ENCODE peak calls at places on chromosomes 13 and 19, in seven cellular contexts. J, Q, Z, S, Y, O and V are unnamed samples.

GRCh38 chr13:49635599-49636433 is 7.5 kb downstream of the ARL11 start:
- DNase-seq in J (peak; percentile 43), Q (no peak), Z (peak; percentile 85), S (peak; percentile 58), Y (peak; percentile 83), O (peak; percentile 47), V (peak; percentile 8)

GRCh38 chr13:108897955-108898354 is 268.5 kb downstream of the MYO16 start:
- DNase-seq in J (peak; percentile 15), Q (no peak), Z (no peak), S (no peak), Y (no peak), O (no peak), V (peak; percentile 20)

GRCh38 chr13:85333511-85333910 is 465.7 kb downstream of the SLITRK6 start:
- DNase-seq in J (no peak), Q (no peak), Z (no peak), S (no peak), Y (no peak), O (no peak), V (no peak)

GRCh38 chr19:35220315-35220921 is 8.1 kb downstream of the FAM187B start:
- DNase-seq in J (no peak), Q (no peak), Z (no peak), S (no peak), Y (peak; percentile 92), O (no peak), V (no peak)

GRCh38 chr13:48273346-48273745 is 30.2 kb upstream of the RB1 start:
- DNase-seq in J (no peak), Q (no peak), Z (no peak), S (no peak), Y (no peak), O (no peak), V (no peak)

GRCh38 chr19:10919352-10920287 is 8.8 kb downstream of the YIPF2 start:
- DNase-seq in J (no peak), Q (no peak), Z (peak; percentile 21), S (no peak), Y (no peak), O (no peak), V (no peak)

GRCh38 chr13:112984954-112985802 is 16.2 kb downstream of the MCF2L start:
- DNase-seq in J (no peak), Q (no peak), Z (no peak), S (no peak), Y (no peak), O (no peak), V (peak; percentile 51)

GRCh38 chr13:76696370-76696769 is 189.8 kb downstream of the KCTD12 start:
- DNase-seq in J (peak; percentile 51), Q (no peak), Z (no peak), S (no peak), Y (peak; percentile 16), O (peak; percentile 42), V (no peak)

GRCh38 chr13:75666646-75667351 is 30.7 kb downstream of the LMO7 start:
- DNase-seq in J (peak; percentile 79), Q (no peak), Z (no peak), S (no peak), Y (peak; percentile 75), O (peak; percentile 59), V (peak; percentile 90)

GRCh38 chr19:23867895-23868294 is 46.8 kb upstream of the ZNF726 start:
- DNase-seq in J (no peak), Q (no peak), Z (no peak), S (no peak), Y (no peak), O (no peak), V (no peak)

GRCh38 chr13:19862511-19863313 is 737 bp downstream of the ZMYM5 start:
- DNase-seq in J (peak; percentile 7), Q (peak; percentile 24), Z (peak; percentile 36), S (peak; percentile 63), Y (peak; percentile 43), O (peak; percentile 57), V (peak; percentile 47)

GRCh38 chr19:35562776-35563175 is 682 bp downstream of the ATP4A start:
- DNase-seq in J (no peak), Q (no peak), Z (no peak), S (no peak), Y (no peak), O (no peak), V (no peak)

GRCh38 chr19:330503-330902 is 14.1 kb downstream of the MIER2 start:
- DNase-seq in J (no peak), Q (no peak), Z (no peak), S (no peak), Y (no peak), O (no peak), V (no peak)

GRCh38 chr13:76048675-76049396 is 412.7 kb downstream of the LMO7 start:
- DNase-seq in J (no peak), Q (no peak), Z (no peak), S (no peak), Y (no peak), O (no peak), V (no peak)

GRCh38 chr13:80612804-80613203 is 271.9 kb upstream of the SPRY2 start:
- DNase-seq in J (no peak), Q (peak; percentile 24), Z (no peak), S (no peak), Y (no peak), O (no peak), V (no peak)

GRCh38 chr19:27777726-27778125 is 1435.2 kb downstream of the UQCRFS1 start:
- DNase-seq in J (no peak), Q (no peak), Z (peak; percentile 24), S (no peak), Y (peak; percentile 38), O (no peak), V (no peak)

DNA sequence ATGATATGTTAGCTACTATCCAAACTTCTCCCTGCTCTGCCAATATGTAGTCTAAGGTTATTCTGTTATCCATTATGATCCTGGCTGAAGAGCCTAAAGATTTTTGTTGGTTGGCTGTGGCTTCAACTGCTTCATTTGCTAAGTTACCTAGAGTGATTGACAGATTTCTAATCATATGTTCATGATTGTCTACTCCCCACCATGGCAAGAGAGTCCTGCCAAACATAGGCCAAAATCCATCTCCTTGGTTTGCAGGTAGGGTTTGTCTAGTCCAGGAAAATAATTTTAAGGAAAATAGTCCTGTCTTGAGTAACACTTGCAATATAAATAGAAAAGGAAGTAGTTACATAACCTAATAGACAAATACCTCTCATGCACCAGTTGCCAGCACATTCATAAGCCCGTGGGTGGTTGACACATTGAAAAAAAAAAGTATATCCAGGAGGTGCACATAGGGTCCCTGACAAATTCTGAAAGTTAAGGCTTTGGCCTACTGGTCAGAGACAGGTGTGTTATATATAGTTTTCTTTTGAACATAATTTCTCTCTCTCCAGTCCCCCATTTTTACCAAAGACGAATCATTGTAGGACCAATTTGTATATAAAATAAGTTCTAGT is 5.4 kb upstream of the CBY2 start:
- DNase-seq in J (no peak), Q (no peak), Z (no peak), S (no peak), Y (no peak), O (no peak), V (no peak)
- H4K8ac ChIP-seq in J (no peak overlapping the region), Q (no peak overlapping the region), Z (no peak overlapping the region), S (no peak overlapping the region), Y (no peak overlapping the region), O (no peak overlapping the region), V (no peak overlapping the region)

GRCh38 chr13:98874029-98874397 is 103.9 kb downstream of the DOCK9 start:
- DNase-seq in J (no peak), Q (no peak), Z (no peak), S (no peak), Y (no peak), O (no peak), V (no peak)
- H3K4me2 ChIP-seq in J (no peak overlapping the region), Q (no peak overlapping the region), Z (no peak overlapping the region), S (no peak overlapping the region), Y (no peak overlapping the region), O (no peak overlapping the region), V (no peak overlapping the region)

GRCh38 chr19:49101160-49101559 is 13.0 kb upstream of the LIN7B start:
- DNase-seq in J (no peak), Q (no peak), Z (no peak), S (no peak), Y (no peak), O (no peak), V (no peak)

GRCh38 chr19:49098795-49099194 is 13.5 kb downstream of the SNRNP70 start:
- DNase-seq in J (no peak), Q (no peak), Z (no peak), S (no peak), Y (no peak), O (peak; percentile 50), V (no peak)

GRCh38 chr19:49094505-49095482 is 9.5 kb downstream of the SNRNP70 start:
- DNase-seq in J (no peak), Q (no peak), Z (no peak), S (no peak), Y (no peak), O (no peak), V (no peak)

GRCh38 chr19:49102303-49102702 is 11.9 kb upstream of the LIN7B start:
- DNase-seq in J (no peak), Q (no peak), Z (no peak), S (no peak), Y (no peak), O (no peak), V (no peak)

GRCh38 chr19:49097453-49098288 is 12.4 kb downstream of the SNRNP70 start:
- DNase-seq in J (peak; percentile 72), Q (peak; percentile 83), Z (peak; percentile 86), S (peak; percentile 90), Y (peak; percentile 90), O (peak; percentile 72), V (peak; percentile 60)
- H3K27ac ChIP-seq in J (no peak overlapping the region), Q (no peak overlapping the region), Z (no peak overlapping the region), S (peak overlapping the region; percentile 21), Y (no peak overlapping the region), O (peak overlapping the region; percentile 24), V (peak overlapping the region; percentile 36)

GRCh38 chr13:93279982-93280381 is 53.4 kb downstream of the GPC6 start:
- DNase-seq in J (no peak), Q (no peak), Z (no peak), S (no peak), Y (no peak), O (no peak), V (no peak)
- H4K8ac ChIP-seq in J (no peak overlapping the region), Q (no peak overlapping the region), Z (no peak overlapping the region), S (no peak overlapping the region), Y (no peak overlapping the region), O (no peak overlapping the region), V (no peak overlapping the region)

DNA sequence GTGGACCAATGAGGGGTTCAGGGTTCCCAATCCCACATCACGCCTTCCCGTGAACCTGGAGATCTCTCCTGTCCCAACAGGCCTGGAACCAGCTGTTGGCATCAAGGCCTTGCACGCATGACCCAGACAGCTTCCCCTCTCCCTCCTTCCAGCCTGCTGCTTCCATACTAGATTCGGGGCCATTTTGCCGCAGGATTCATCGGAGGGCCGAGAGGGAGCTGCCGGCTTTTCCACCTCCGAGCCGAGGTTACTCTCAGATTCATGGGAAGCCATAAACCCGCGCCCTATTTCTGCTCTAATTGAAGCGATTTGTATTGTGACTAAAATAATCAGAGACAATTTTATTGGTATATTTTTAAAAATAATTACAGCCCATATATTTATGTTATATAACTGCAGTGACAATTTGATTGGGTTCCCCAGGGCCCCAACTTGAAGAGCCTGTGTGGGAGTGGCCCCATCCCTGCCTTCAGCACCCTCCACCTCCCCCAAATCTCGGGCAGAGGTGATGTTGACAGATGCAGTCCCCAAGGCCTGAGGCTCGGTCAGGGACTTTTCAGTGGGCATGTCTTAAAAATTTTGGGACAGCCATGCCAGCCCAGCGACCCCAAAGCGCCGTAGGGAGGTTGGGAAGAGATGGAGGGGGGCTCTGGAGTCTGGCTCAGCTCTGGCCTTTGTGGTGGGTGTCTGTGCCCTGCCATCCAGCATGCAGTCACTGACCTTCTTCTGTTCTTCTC is 30.8 kb upstream of the PEPD start:
- DNase-seq in J (no peak), Q (no peak), Z (no peak), S (no peak), Y (no peak), O (no peak), V (no peak)
- H3K4me2 ChIP-seq in J (no peak overlapping the region), Q (no peak overlapping the region), Z (no peak overlapping the region), S (no peak overlapping the region), Y (no peak overlapping the region), O (no peak overlapping the region), V (no peak overlapping the region)